ENCODE peak calls at places on chromosomes 12 and 14, in ten cellular contexts. U is fibroblast of lung, C is heart right ventricle, B is hepatocyte, Q is heart left ventricle, Y is AG04450, F is tibial nerve, T is neural progenitor cell, V is cardiac muscle cell, J is IMR-90. L is an unnamed sample.

GRCh38 chr12:63802012-63802608 is 22.4 kb downstream of the RXYLT1 start:
- DNase-seq in U (peak; percentile 48), C (no peak), B (peak; percentile 28), Q (no peak), Y (no peak), F (no peak), T (peak; percentile 24), V (peak; percentile 48), J (peak; percentile 25), L (no peak)

GRCh38 chr14:50521912-50522341 is 10.4 kb downstream of the MAP4K5 start:
- DNase-seq in U (peak; percentile 34), C (no peak), B (no peak), Q (no peak), Y (no peak), F (no peak), T (no peak), V (no peak), J (peak; percentile 62), L (no peak)

GRCh38 chr12:124778411-124778810 is 85.3 kb downstream of the SCARB1 start:
- DNase-seq in U (no peak), C (no peak), B (no peak), Q (no peak), Y (no peak), F (no peak), T (no peak), V (no peak), J (no peak), L (no peak)

GRCh38 chr12:100539209-100539608 is 34.3 kb upstream of the GAS2L3 start:
- DNase-seq in U (peak; percentile 43), C (peak; percentile 10), B (peak; percentile 65), Q (no peak), Y (no peak), F (no peak), T (peak; percentile 76), V (peak; percentile 65), J (peak; percentile 37), L (no peak)

GRCh38 chr12:121793836-121794531 is 496 bp upstream of the RHOF start:
- DNase-seq in U (peak; percentile 91), C (peak; percentile 90), B (peak; percentile 97), Q (peak; percentile 94), Y (peak; percentile 77), F (peak; percentile 78), T (peak; percentile 96), V (peak; percentile 94), J (peak; percentile 89), L (no peak)

GRCh38 chr14:91254456-91254855 is 10.0 kb upstream of the GPR68 start:
- DNase-seq in U (no peak), C (no peak), B (no peak), Q (no peak), Y (no peak), F (no peak), T (no peak), V (no peak), J (no peak), L (no peak)

GRCh38 chr12:4908694-4909396 is 860 bp upstream of the KCNA1 start:
- DNase-seq in U (no peak), C (no peak), B (peak; percentile 36), Q (no peak), Y (no peak), F (no peak), T (peak; percentile 97), V (no peak), J (no peak), L (no peak)

GRCh38 chr12:112905451-112906089 is 1.2 kb upstream of the OAS1 start:
- DNase-seq in U (no peak), C (no peak), B (no peak), Q (no peak), Y (no peak), F (no peak), T (no peak), V (no peak), J (no peak), L (no peak)

GRCh38 chr12:79331870-79332269 is 358.9 kb downstream of the PAWR start:
- DNase-seq in U (no peak), C (no peak), B (no peak), Q (no peak), Y (no peak), F (no peak), T (no peak), V (peak; percentile 1), J (peak; percentile 26), L (peak; percentile 23)

GRCh38 chr14:36767603-36768281 is 106.1 kb downstream of the PAX9 start:
- DNase-seq in U (no peak), C (no peak), B (no peak), Q (no peak), Y (no peak), F (no peak), T (no peak), V (no peak), J (no peak), L (no peak)

GRCh38 chr14:36773558-36773957 is 111.9 kb downstream of the PAX9 start:
- DNase-seq in U (no peak), C (no peak), B (no peak), Q (no peak), Y (no peak), F (no peak), T (no peak), V (no peak), J (peak; percentile 6), L (no peak)

GRCh38 chr14:36771256-36771655 is 109.6 kb downstream of the PAX9 start:
- DNase-seq in U (no peak), C (no peak), B (peak; percentile 23), Q (no peak), Y (no peak), F (no peak), T (no peak), V (no peak), J (no peak), L (no peak)

GRCh38 chr14:36768638-36769337 is 107.1 kb downstream of the PAX9 start:
- DNase-seq in U (no peak), C (no peak), B (no peak), Q (no peak), Y (no peak), F (no peak), T (no peak), V (no peak), J (no peak), L (no peak)

GRCh38 chr14:36773136-36773540 is 111.5 kb downstream of the PAX9 start:
- DNase-seq in U (no peak), C (no peak), B (peak; percentile 49), Q (no peak), Y (no peak), F (no peak), T (no peak), V (no peak), J (peak; percentile 15), L (no peak)
- TF ChIP-seq CTCF in U (no peak), C (no peak), B (peak; percentile 29), Q (no peak), Y (peak; percentile 10), F (no peak), T (no peak), V (no peak), J (no peak), L (no peak)

GRCh38 chr12:27711957-27712356 is 1.3 kb downstream of the MRPS35 start:
- DNase-seq in U (no peak), C (no peak), B (no peak), Q (no peak), Y (no peak), F (no peak), T (no peak), V (no peak), J (no peak), L (no peak)
- H3K4me3 ChIP-seq in U (no peak overlapping the region), C (peak overlapping the region; percentile 94), B (peak overlapping the region; percentile 63), Q (peak overlapping the region; percentile 68), Y (peak overlapping the region; percentile 99), F (no peak overlapping the region), T (peak overlapping the region; percentile 70), V (peak overlapping the region; percentile 68), J (no peak overlapping the region), L (peak overlapping the region; percentile 63)

GRCh38 chr12:49000346-49000745 is 1.2 kb upstream of the DDN start:
- DNase-seq in U (no peak), C (no peak), B (no peak), Q (peak; percentile 10), Y (no peak), F (no peak), T (no peak), V (no peak), J (no peak), L (no peak)

GRCh38 chr12:48997719-48998496 is 1.3 kb downstream of the DDN start:
- DNase-seq in U (no peak), C (no peak), B (peak; percentile 65), Q (peak; percentile 31), Y (no peak), F (no peak), T (peak; percentile 65), V (no peak), J (no peak), L (no peak)

GRCh38 chr12:48999371-49000131 is at the start of gene DDN:
- DNase-seq in U (peak; percentile 17), C (no peak), B (peak; percentile 65), Q (peak; percentile 71), Y (no peak), F (no peak), T (peak; percentile 69), V (peak; percentile 37), J (peak; percentile 52), L (no peak)

GRCh38 chr12:48996794-48997718 is 2.1 kb downstream of the DDN start:
- DNase-seq in U (peak; percentile 68), C (peak; percentile 79), B (peak; percentile 92), Q (peak; percentile 85), Y (no peak), F (peak; percentile 77), T (peak; percentile 94), V (peak; percentile 73), J (peak; percentile 67), L (no peak)

GRCh38 chr12:48998497-48999353 is 450 bp downstream of the DDN start:
- DNase-seq in U (peak; percentile 26), C (no peak), B (peak; percentile 46), Q (peak; percentile 36), Y (no peak), F (no peak), T (peak; percentile 45), V (peak; percentile 19), J (peak; percentile 30), L (no peak)
- H3K27me3 ChIP-seq in U (peaks cover 16% of the 10 kb centered on the region), C (peaks cover 4% of the 10 kb centered on the region), B (peaks cover 51% of the 10 kb centered on the region), Q (peaks cover 35% of the 10 kb centered on the region), Y (peaks cover 15% of the 10 kb centered on the region), F (peaks cover 89% of the 10 kb centered on the region), T (peaks cover 79% of the 10 kb centered on the region), V (peaks cover 49% of the 10 kb centered on the region), J (peaks cover 27% of the 10 kb centered on the region), L (peaks cover 4% of the 10 kb centered on the region)

DNA sequence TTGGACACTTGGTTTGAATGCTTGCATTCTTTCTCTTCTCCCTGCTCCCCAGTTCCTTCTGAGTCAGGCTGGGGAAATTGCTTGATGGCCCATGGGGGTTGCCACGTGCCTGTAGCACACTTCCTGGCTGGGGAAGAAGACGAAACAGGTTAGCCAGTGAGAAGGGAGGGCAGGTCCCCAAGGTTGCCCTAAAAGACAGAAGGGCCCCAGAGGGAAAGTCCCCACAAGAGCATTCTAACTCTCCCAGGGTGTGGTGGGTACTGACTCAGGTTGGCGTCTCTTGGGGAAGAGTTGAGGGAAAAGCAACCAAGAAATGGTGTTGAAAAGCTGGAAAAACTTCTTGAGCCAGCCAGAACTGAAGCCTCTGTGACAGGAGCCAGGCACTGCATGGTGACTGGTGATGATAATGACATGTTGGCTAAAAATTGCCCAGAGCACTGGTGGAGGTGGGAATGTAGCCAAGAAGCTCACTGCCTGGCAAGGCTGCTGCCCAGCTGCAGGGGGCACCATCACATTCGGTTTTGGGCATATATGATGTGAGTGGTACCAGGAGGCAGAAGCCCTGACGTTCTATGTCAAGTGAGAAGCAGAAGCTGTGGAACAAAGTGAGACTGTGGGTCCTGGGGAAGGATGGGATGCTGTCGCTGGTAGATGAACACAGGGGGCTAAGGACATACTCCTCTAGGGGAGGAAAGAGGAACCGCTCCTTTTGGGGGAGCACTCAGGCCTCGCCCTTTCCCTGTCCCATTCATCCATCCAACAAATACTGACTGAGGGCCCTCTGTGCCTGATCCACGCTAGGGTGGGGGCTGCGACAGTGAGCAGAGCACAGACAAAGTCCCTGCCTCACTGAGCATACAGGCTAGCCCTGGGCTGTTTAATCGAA is 8.1 kb upstream of the RABGGTA start:
- DNase-seq in U (no peak), C (peak; percentile 68), B (no peak), Q (peak; percentile 81), Y (no peak), F (no peak), T (no peak), V (no peak), J (no peak), L (no peak)
- TF ChIP-seq CTCF in U (no peak), C (peak; percentile 61), B (no peak), Q (peak; percentile 68), Y (peak; percentile 2), F (no peak), T (peak; percentile 11), V (peak; percentile 5), J (peak; percentile 17), L (no peak)